ENCODE peak calls at places on chromosome 20, in eight cellular contexts. One of them, this sample, is unnamed.

GRCh38 chr20:38932457-38933120 is 6.4 kb downstream of the FAM83D start:
- DNase-seq in astrocyte of the spinal cord: peak
- DNase-seq in PC-9: no peak
- DNase-seq in IMR-90: peak
- DNase-seq in AG10803: peak
- DNase-seq in GM23338: peak
- DNase-seq in mammary epithelial cell: peak
- DNase-seq in NB4: peak
- DNase-seq in this sample: peak

GRCh38 chr20:41087777-41088176 is 49.6 kb upstream of the PLCG1 start:
- DNase-seq in astrocyte of the spinal cord: no peak
- DNase-seq in PC-9: no peak
- DNase-seq in IMR-90: no peak
- DNase-seq in AG10803: no peak
- DNase-seq in GM23338: no peak
- DNase-seq in mammary epithelial cell: no peak
- DNase-seq in NB4: no peak
- DNase-seq in this sample: no peak

GRCh38 chr20:22414354-22414753 is 170.0 kb downstream of the FOXA2 start:
- DNase-seq in astrocyte of the spinal cord: no peak
- DNase-seq in PC-9: no peak
- DNase-seq in IMR-90: no peak
- DNase-seq in AG10803: peak
- DNase-seq in GM23338: no peak
- DNase-seq in mammary epithelial cell: no peak
- DNase-seq in NB4: no peak
- DNase-seq in this sample: peak

GRCh38 chr20:37804584-37805566 is 98.1 kb upstream of the VSTM2L start:
- DNase-seq in astrocyte of the spinal cord: no peak
- DNase-seq in PC-9: no peak
- DNase-seq in IMR-90: no peak
- DNase-seq in AG10803: no peak
- DNase-seq in GM23338: no peak
- DNase-seq in mammary epithelial cell: no peak
- DNase-seq in NB4: peak
- DNase-seq in this sample: no peak

GRCh38 chr20:37081717-37082289 is 14.0 kb downstream of the RBL1 start:
- DNase-seq in astrocyte of the spinal cord: no peak
- DNase-seq in PC-9: no peak
- DNase-seq in IMR-90: no peak
- DNase-seq in AG10803: no peak
- DNase-seq in GM23338: peak
- DNase-seq in mammary epithelial cell: no peak
- DNase-seq in NB4: peak
- DNase-seq in this sample: no peak

GRCh38 chr20:39213476-39214145 is 251.5 kb downstream of the DHX35 start:
- DNase-seq in astrocyte of the spinal cord: no peak
- DNase-seq in PC-9: no peak
- DNase-seq in IMR-90: no peak
- DNase-seq in AG10803: no peak
- DNase-seq in GM23338: no peak
- DNase-seq in mammary epithelial cell: no peak
- DNase-seq in NB4: no peak
- DNase-seq in this sample: no peak

GRCh38 chr20:23265226-23265625 is 85.4 kb upstream of the NXT1 start:
- DNase-seq in astrocyte of the spinal cord: peak
- DNase-seq in PC-9: no peak
- DNase-seq in IMR-90: peak
- DNase-seq in AG10803: no peak
- DNase-seq in GM23338: no peak
- DNase-seq in mammary epithelial cell: no peak
- DNase-seq in NB4: no peak
- DNase-seq in this sample: no peak

GRCh38 chr20:32053648-32054047 is 1.6 kb downstream of the HCK start:
- DNase-seq in astrocyte of the spinal cord: no peak
- DNase-seq in PC-9: no peak
- DNase-seq in IMR-90: no peak
- DNase-seq in AG10803: no peak
- DNase-seq in GM23338: no peak
- DNase-seq in mammary epithelial cell: no peak
- DNase-seq in NB4: no peak
- DNase-seq in this sample: no peak

GRCh38 chr20:46253391-46253790 is 54.9 kb downstream of the CDH22 start:
- DNase-seq in astrocyte of the spinal cord: no peak
- DNase-seq in PC-9: peak
- DNase-seq in IMR-90: no peak
- DNase-seq in AG10803: no peak
- DNase-seq in GM23338: peak
- DNase-seq in mammary epithelial cell: no peak
- DNase-seq in NB4: peak
- DNase-seq in this sample: peak

GRCh38 chr20:32896521-32897280 is 38.0 kb downstream of the EFCAB8 start:
- DNase-seq in astrocyte of the spinal cord: no peak
- DNase-seq in PC-9: no peak
- DNase-seq in IMR-90: no peak
- DNase-seq in AG10803: no peak
- DNase-seq in GM23338: no peak
- DNase-seq in mammary epithelial cell: no peak
- DNase-seq in NB4: peak
- DNase-seq in this sample: no peak

GRCh38 chr20:603116-603640 is 6.9 kb downstream of the TCF15 start:
- DNase-seq in astrocyte of the spinal cord: no peak
- DNase-seq in PC-9: no peak
- DNase-seq in IMR-90: no peak
- DNase-seq in AG10803: no peak
- DNase-seq in GM23338: no peak
- DNase-seq in mammary epithelial cell: no peak
- DNase-seq in NB4: no peak
- DNase-seq in this sample: no peak
- TF ChIP-seq CTCF in astrocyte of the spinal cord: no peak
- TF ChIP-seq CTCF in PC-9: no peak
- TF ChIP-seq CTCF in IMR-90: no peak
- TF ChIP-seq CTCF in AG10803: no peak
- TF ChIP-seq CTCF in GM23338: no peak
- TF ChIP-seq CTCF in mammary epithelial cell: no peak
- TF ChIP-seq CTCF in NB4: no peak
- TF ChIP-seq CTCF in this sample: no peak

DNA sequence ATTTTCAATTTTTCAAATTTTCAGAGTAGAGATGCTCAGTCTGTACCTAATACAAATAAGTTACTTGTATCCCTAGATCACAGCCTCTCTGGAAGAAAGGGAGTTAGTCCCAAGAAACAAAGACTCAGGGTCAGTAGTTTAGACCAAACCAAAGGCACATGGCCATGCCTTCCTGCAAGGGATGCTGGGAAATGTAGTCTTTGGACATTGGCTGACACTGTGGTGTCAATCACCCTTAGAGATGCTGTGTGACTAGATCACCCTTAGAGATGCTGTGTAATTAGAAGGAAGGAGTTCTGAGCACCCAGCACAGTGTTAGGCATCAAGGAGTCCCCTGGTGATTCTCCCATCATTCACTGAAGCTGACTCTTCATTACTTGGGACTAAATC is 202.1 kb downstream of the NFATC2 start:
- DNase-seq in astrocyte of the spinal cord: no peak
- DNase-seq in PC-9: no peak
- DNase-seq in IMR-90: no peak
- DNase-seq in AG10803: no peak
- DNase-seq in GM23338: peak
- DNase-seq in mammary epithelial cell: no peak
- DNase-seq in NB4: peak
- DNase-seq in this sample: no peak
- TF ChIP-seq CTCF in astrocyte of the spinal cord: no peak
- TF ChIP-seq CTCF in PC-9: no peak
- TF ChIP-seq CTCF in IMR-90: no peak
- TF ChIP-seq CTCF in AG10803: no peak
- TF ChIP-seq CTCF in GM23338: no peak
- TF ChIP-seq CTCF in mammary epithelial cell: no peak
- TF ChIP-seq CTCF in NB4: no peak
- TF ChIP-seq CTCF in this sample: no peak

GRCh38 chr20:59515906-59516209 is 88.5 kb upstream of the PHACTR3 start:
- DNase-seq in astrocyte of the spinal cord: no peak
- DNase-seq in PC-9: no peak
- DNase-seq in IMR-90: no peak
- DNase-seq in AG10803: no peak
- DNase-seq in GM23338: no peak
- DNase-seq in mammary epithelial cell: no peak
- DNase-seq in NB4: no peak
- DNase-seq in this sample: no peak
- TF ChIP-seq CTCF in astrocyte of the spinal cord: no peak
- TF ChIP-seq CTCF in PC-9: peak
- TF ChIP-seq CTCF in IMR-90: no peak
- TF ChIP-seq CTCF in AG10803: no peak
- TF ChIP-seq CTCF in GM23338: no peak
- TF ChIP-seq CTCF in mammary epithelial cell: no peak
- TF ChIP-seq CTCF in NB4: no peak
- TF ChIP-seq CTCF in this sample: no peak

DNA sequence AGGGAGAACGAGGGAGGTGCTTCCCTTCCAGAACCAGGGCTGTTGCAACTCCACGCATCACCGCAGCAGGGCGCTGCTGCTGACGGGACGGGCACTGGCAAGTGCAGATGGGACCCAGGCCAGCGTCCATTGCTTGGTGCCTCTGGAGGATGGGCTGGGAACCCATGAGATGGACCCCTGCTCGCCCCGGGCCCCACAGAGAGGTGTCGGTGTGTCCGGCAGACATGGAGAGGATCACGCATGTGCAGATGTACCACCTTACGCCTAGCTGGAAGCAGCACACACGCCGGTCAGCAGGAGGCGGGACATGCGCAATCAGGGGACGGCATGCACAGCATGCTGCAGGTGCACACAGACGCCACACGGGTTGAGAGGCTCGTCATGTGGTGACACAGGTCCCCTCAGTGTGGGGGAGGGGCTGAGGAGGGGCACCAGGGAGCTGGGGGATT is 5.7 kb downstream of the CABLES2 start:
- DNase-seq in astrocyte of the spinal cord: no peak
- DNase-seq in PC-9: no peak
- DNase-seq in IMR-90: no peak
- DNase-seq in AG10803: no peak
- DNase-seq in GM23338: peak
- DNase-seq in mammary epithelial cell: no peak
- DNase-seq in NB4: no peak
- DNase-seq in this sample: no peak
- TF ChIP-seq CTCF in astrocyte of the spinal cord: peak
- TF ChIP-seq CTCF in PC-9: no peak
- TF ChIP-seq CTCF in IMR-90: no peak
- TF ChIP-seq CTCF in AG10803: no peak
- TF ChIP-seq CTCF in GM23338: peak
- TF ChIP-seq CTCF in mammary epithelial cell: peak
- TF ChIP-seq CTCF in NB4: no peak
- TF ChIP-seq CTCF in this sample: peak

DNA sequence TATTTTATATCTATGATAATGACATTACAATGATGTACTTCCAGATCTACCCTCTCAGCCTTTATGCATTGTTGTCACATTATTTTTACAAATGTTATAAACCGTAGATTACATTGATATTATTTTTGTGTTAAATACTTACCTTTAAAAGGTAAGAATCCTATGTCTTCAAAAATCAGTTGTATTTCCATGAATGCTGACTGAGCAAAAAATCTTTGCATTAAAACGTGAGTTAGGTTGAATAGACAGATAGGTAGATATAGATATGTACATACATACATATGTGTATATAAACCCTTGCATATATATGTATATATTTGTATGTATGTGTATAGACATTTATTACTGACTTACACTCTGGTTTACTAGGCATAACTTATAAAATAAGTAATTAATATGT is 558.2 kb downstream of the CDH26 start:
- DNase-seq in astrocyte of the spinal cord: no peak
- DNase-seq in PC-9: no peak
- DNase-seq in IMR-90: no peak
- DNase-seq in AG10803: no peak
- DNase-seq in GM23338: no peak
- DNase-seq in mammary epithelial cell: no peak
- DNase-seq in NB4: no peak
- DNase-seq in this sample: no peak
- TF ChIP-seq CTCF in astrocyte of the spinal cord: no peak
- TF ChIP-seq CTCF in PC-9: no peak
- TF ChIP-seq CTCF in IMR-90: no peak
- TF ChIP-seq CTCF in AG10803: no peak
- TF ChIP-seq CTCF in GM23338: no peak
- TF ChIP-seq CTCF in mammary epithelial cell: no peak
- TF ChIP-seq CTCF in NB4: no peak
- TF ChIP-seq CTCF in this sample: no peak